ENCODE peak calls at places on chromosomes 7 and 10, in nine cellular contexts. F is cardiac septum; K is DMS53; H is anterior cingulate cortex; N is caudate nucleus; X is naive thymus-derived CD8-positive, alpha-beta T cell; J is tibial nerve; L is KBM-7; E is HEK293T. G is an unnamed sample.

GRCh38 chr10:42878821-42879195 is 96.2 kb downstream of the BMS1 start:
- DNase-seq in F (no peak), K (no peak), H (no peak), N (no peak), X (no peak), J (no peak), L (no peak), E (no peak), G (no peak)

GRCh38 chr7:56051053-56051338 is 248 bp downstream of the PSPH start:
- DNase-seq in F (no peak), K (no peak), H (no peak), N (no peak), X (no peak), J (no peak), L (no peak), E (no peak), G (no peak)

GRCh38 chr7:158252081-158252836 is 335.4 kb downstream of the PTPRN2 start:
- DNase-seq in F (peak), K (no peak), H (peak), N (peak), X (no peak), J (peak), L (no peak), E (no peak), G (peak)

GRCh38 chr7:98133181-98133580 is 26.5 kb downstream of the LMTK2 start:
- DNase-seq in F (no peak), K (no peak), H (no peak), N (no peak), X (peak), J (no peak), L (peak), E (no peak), G (no peak)

GRCh38 chr10:43202657-43203490 is 64.0 kb downstream of the RASGEF1A start:
- DNase-seq in F (peak), K (peak), H (no peak), N (no peak), X (no peak), J (no peak), L (no peak), E (no peak), G (no peak)

GRCh38 chr10:8163824-8164223 is 109.3 kb downstream of the GATA3 start:
- DNase-seq in F (no peak), K (peak), H (no peak), N (no peak), X (no peak), J (no peak), L (no peak), E (no peak), G (no peak)

GRCh38 chr10:132061030-132061429 is 4.7 kb upstream of the JAKMIP3 start:
- DNase-seq in F (no peak), K (peak), H (no peak), N (no peak), X (no peak), J (no peak), L (no peak), E (no peak), G (no peak)

GRCh38 chr10:78316451-78316931 is 282.8 kb downstream of the RPS24 start:
- DNase-seq in F (peak), K (no peak), H (no peak), N (peak), X (no peak), J (no peak), L (no peak), E (no peak), G (peak)

GRCh38 chr10:1731592-1731991 is 5.7 kb downstream of the ADARB2 start:
- DNase-seq in F (no peak), K (no peak), H (no peak), N (no peak), X (no peak), J (no peak), L (no peak), E (no peak), G (no peak)

GRCh38 chr10:75705426-75705825 is 274.0 kb downstream of the LRMDA start:
- DNase-seq in F (no peak), K (no peak), H (no peak), N (peak), X (no peak), J (no peak), L (no peak), E (no peak), G (no peak)

G was measured in cerebellar cortex.